ENCODE peak calls at places on chromosomes 2 and 18, in nine cellular contexts. F is left ventricle myocardium inferior; Z is naive thymus-derived CD4-positive, alpha-beta T cell; T is foreskin fibroblast; B is MG63; W is tibial nerve; U is A673; K is OCI-LY7; V is lower lobe of right lung. R is an unnamed sample.

GRCh38 chr2:80863166-80863714 is 558.7 kb upstream of the LRRTM1 start:
- DNase-seq in Z (no peak), B (no peak), U (no peak), K (peak), T (no peak), W (no peak), V (no peak), F (no peak), R (no peak)

GRCh38 chr18:68104036-68104435 is 587.5 kb upstream of the DSEL start:
- DNase-seq in T (peak), F (no peak), V (no peak), Z (no peak), K (no peak), B (no peak), U (no peak), W (no peak), R (no peak)

GRCh38 chr18:51251625-51252024 is 54.1 kb upstream of the MEX3C start:
- DNase-seq in U (no peak), B (no peak), K (peak), V (no peak), F (no peak), Z (no peak), T (no peak), W (no peak), R (no peak)

GRCh38 chr18:61551586-61551985 is 218.4 kb downstream of the CDH20 start:
- DNase-seq in T (peak), B (peak), K (peak), W (no peak), F (no peak), V (no peak), Z (peak), U (peak), R (peak)

GRCh38 chr2:73081181-73081671 is 9.7 kb upstream of the SFXN5 start:
- DNase-seq in W (no peak), F (no peak), K (no peak), U (no peak), V (no peak), B (no peak), T (no peak), Z (no peak), R (no peak)

GRCh38 chr2:9666306-9666705 is 35.5 kb upstream of the YWHAQ start:
- DNase-seq in K (no peak), B (peak), V (no peak), F (no peak), T (peak), Z (no peak), W (no peak), U (no peak), R (no peak)

GRCh38 chr2:143901185-143901842 is 618.6 kb downstream of the ZEB2 start:
- DNase-seq in Z (no peak), U (peak), B (no peak), F (no peak), T (peak), V (no peak), W (no peak), K (no peak), R (peak)

GRCh38 chr2:20852670-20853069 is 29.8 kb upstream of the LDAH start:
- DNase-seq in W (no peak), F (no peak), T (no peak), Z (no peak), V (no peak), B (no peak), U (no peak), K (no peak), R (no peak)

GRCh38 chr2:192288290-192288689 is 93.6 kb upstream of the TMEFF2 start:
- DNase-seq in W (no peak), Z (no peak), F (no peak), B (no peak), V (no peak), U (no peak), T (no peak), K (no peak), R (no peak)

GRCh38 chr2:11412449-11412810 is 53.5 kb downstream of the E2F6 start:
- DNase-seq in B (no peak), U (no peak), W (no peak), V (no peak), Z (no peak), T (no peak), F (no peak), K (no peak), R (no peak)
- H3K4me3 ChIP-seq in B (no peak), U (no peak), W (no peak), V (peak), Z (no peak), T (no peak), F (peak), K (no peak), R (no peak)

DNA sequence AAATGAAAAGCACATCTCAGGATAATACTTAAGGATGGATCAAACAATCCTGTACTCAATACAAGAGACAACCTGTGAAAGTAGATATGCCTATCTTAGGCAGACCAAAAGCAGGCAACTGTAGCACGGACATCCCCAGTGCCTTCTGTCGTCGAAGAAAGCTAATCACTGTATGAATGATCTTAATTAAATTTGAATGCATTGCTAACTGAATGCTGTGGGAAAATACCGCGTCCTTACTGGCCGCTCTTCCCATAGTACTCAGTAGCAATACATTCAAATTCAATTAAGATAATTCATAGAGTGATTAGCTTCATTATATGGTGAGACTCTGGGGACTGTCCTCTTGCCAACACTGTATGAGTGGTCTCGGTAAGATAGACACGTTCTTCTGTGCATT is 97.6 kb downstream of the DOCK10 start:
- DNase-seq in B (no peak), V (no peak), T (no peak), W (no peak), Z (no peak), K (no peak), U (no peak), F (no peak), R (no peak)
- H3K4me3 ChIP-seq in B (no peak), V (peak), T (no peak), W (no peak), Z (peak), K (peak), U (no peak), F (no peak), R (no peak)

DNA sequence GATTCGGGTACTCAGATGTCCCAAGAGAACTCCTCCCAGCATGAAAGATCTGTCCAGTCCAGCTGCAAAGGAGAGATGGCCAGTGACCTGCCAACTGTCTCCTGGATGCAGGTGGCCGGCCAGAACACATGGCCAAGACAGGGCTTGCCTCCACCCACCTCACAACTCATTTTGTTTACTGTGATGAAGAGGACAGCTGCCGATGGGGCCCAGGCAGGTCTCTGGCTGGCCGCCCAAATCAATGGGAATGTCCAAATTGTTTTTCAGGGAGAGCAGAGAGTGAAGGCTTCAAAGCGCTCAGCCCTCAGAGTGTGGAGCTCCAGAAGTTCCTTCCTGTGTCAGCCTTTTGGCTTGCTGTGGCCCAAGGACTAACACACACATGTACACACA is 41.9 kb downstream of the FOSL2 start:
- DNase-seq in Z (no peak), U (no peak), W (no peak), T (no peak), V (no peak), B (no peak), F (no peak), K (no peak), R (no peak)
- H3K4me3 ChIP-seq in Z (no peak), U (no peak), W (no peak), T (no peak), V (no peak), B (no peak), F (no peak), K (no peak), R (no peak)

GRCh38 chr18:55779461-55779710 is 191.4 kb upstream of the TCF4 start:
- DNase-seq in K (no peak), U (peak), Z (no peak), T (no peak), F (peak), B (peak), V (peak), W (no peak), R (no peak)
- H3K4me3 ChIP-seq in K (peak), U (peak), Z (no peak), T (peak), F (peak), B (peak), V (peak), W (peak), R (peak)

DNA sequence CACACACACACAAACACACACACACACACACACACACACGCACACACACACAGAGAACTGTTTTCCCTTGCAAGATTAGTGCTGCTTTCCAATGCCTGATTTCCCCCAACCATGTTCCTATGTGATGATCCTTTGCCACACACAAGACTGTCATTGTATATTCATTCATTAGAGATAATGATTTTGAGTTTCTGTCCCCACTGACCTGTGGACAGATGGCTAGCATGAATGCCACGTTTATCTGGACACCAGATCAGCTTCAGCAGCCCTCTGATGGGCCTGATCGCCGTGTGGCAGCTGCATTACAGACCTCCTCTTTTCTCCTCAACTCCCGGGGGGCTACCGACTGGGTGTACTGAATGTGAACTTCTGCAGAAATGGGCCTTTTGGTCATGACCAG is 353.0 kb downstream of the MYCN start:
- DNase-seq in K (no peak), W (no peak), T (no peak), Z (no peak), F (no peak), U (no peak), V (no peak), B (no peak), R (no peak)
- H3K4me3 ChIP-seq in K (no peak), W (no peak), T (no peak), Z (no peak), F (no peak), U (no peak), V (no peak), B (no peak), R (no peak)

DNA sequence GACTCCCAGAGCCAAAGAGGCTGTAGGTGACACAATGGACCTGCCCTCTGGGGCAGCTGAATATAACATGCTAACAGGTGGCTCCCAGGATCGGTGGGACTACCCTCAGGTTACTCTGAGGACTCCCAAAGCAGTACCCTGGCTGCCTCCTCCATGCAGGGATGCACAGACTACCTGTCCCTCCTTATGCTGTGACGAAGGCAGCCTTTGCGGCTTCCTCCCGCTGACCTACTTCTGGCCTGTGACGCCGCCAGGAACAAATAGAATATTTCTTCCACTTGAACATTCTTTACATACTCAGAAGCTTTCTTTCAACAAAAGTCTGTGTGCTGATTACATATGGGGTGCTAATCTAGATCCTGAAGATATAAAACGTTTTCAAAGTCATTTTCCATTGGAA is 58.7 kb upstream of the STK17B start:
- DNase-seq in U (no peak), B (no peak), F (no peak), K (no peak), V (peak), T (no peak), W (no peak), Z (peak), R (no peak)
- H3K4me3 ChIP-seq in U (no peak), B (no peak), F (no peak), K (no peak), V (no peak), T (no peak), W (no peak), Z (peak), R (no peak)

GRCh38 chr18:78967692-78968091 is 11.9 kb upstream of the SALL3 start:
- DNase-seq in V (no peak), U (no peak), K (no peak), Z (no peak), F (no peak), B (no peak), W (no peak), T (no peak), R (no peak)

GRCh38 chr18:78970774-78971333 is 8.8 kb upstream of the SALL3 start:
- DNase-seq in Z (no peak), B (no peak), T (no peak), W (no peak), K (no peak), U (no peak), V (no peak), F (no peak), R (no peak)

GRCh38 chr18:78972385-78972918 is 7.2 kb upstream of the SALL3 start:
- DNase-seq in F (no peak), T (no peak), U (no peak), V (no peak), Z (no peak), W (no peak), B (no peak), K (no peak), R (no peak)

GRCh38 chr18:78971511-78972245 is 7.9 kb upstream of the SALL3 start:
- DNase-seq in V (no peak), Z (no peak), K (no peak), T (no peak), W (no peak), F (no peak), U (no peak), B (no peak), R (no peak)

GRCh38 chr18:78969574-78970315 is 9.9 kb upstream of the SALL3 start:
- DNase-seq in U (no peak), F (no peak), V (no peak), T (no peak), W (no peak), Z (no peak), B (no peak), K (no peak), R (no peak)
- H3K4me3 ChIP-seq in U (no peak), F (no peak), V (no peak), T (no peak), W (no peak), Z (no peak), B (no peak), K (no peak), R (no peak)

GRCh38 chr18:35605686-35606417 is 24.3 kb downstream of the GALNT1 start:
- DNase-seq in F (no peak), Z (no peak), B (no peak), K (no peak), V (no peak), W (no peak), T (peak), U (no peak), R (no peak)

GRCh38 chr18:35610724-35611123 is 29.2 kb downstream of the GALNT1 start:
- DNase-seq in T (no peak), U (no peak), V (no peak), F (no peak), Z (no peak), W (no peak), B (no peak), K (no peak), R (no peak)

GRCh38 chr18:35609236-35609635 is 27.7 kb downstream of the GALNT1 start:
- DNase-seq in V (no peak), U (no peak), F (no peak), K (no peak), B (no peak), T (no peak), W (no peak), Z (no peak), R (no peak)

GRCh38 chr18:35611518-35611917 is 30.0 kb downstream of the GALNT1 start:
- DNase-seq in Z (no peak), U (no peak), B (no peak), F (no peak), K (no peak), V (no peak), W (no peak), T (no peak), R (no peak)

GRCh38 chr18:35610089-35610488 is 28.5 kb downstream of the GALNT1 start:
- DNase-seq in T (no peak), Z (no peak), U (no peak), K (no peak), F (no peak), W (no peak), B (no peak), V (no peak), R (no peak)
- H3K4me3 ChIP-seq in T (no peak), Z (no peak), U (no peak), K (no peak), F (no peak), W (no peak), B (no peak), V (no peak), R (no peak)